ENCODE peak calls at places on chromosomes 6 and 20, in five cellular contexts. One of them, this sample, is unnamed.

GRCh38 chr20:17655286-17655651 is 26.8 kb downstream of the RRBP1 start:
- DNase-seq in CD4-positive, CD25-positive, alpha-beta regulatory T cell: no peak
- DNase-seq in iPS DF 6.9: no peak
- DNase-seq in brain microvascular endothelial cell: peak
- DNase-seq in CD4-positive, alpha-beta memory T cell: no peak
- DNase-seq in this sample: no peak

GRCh38 chr6:134174790-134175531 is 122.5 kb upstream of the SLC2A12 start:
- DNase-seq in iPS DF 6.9: no peak
- DNase-seq in CD4-positive, alpha-beta memory T cell: peak
- DNase-seq in CD4-positive, CD25-positive, alpha-beta regulatory T cell: peak
- DNase-seq in brain microvascular endothelial cell: peak
- DNase-seq in this sample: peak

GRCh38 chr6:141077355-141078333 is 1055.1 kb upstream of the GJE1 start:
- DNase-seq in CD4-positive, CD25-positive, alpha-beta regulatory T cell: no peak
- DNase-seq in brain microvascular endothelial cell: peak
- DNase-seq in CD4-positive, alpha-beta memory T cell: no peak
- DNase-seq in iPS DF 6.9: peak
- DNase-seq in this sample: no peak

GRCh38 chr6:44464527-44465310 is 77.2 kb downstream of the CDC5L start:
- DNase-seq in CD4-positive, alpha-beta memory T cell: no peak
- DNase-seq in CD4-positive, CD25-positive, alpha-beta regulatory T cell: no peak
- DNase-seq in brain microvascular endothelial cell: peak
- DNase-seq in iPS DF 6.9: no peak
- DNase-seq in this sample: no peak

GRCh38 chr20:8066662-8067061 is 47.1 kb upstream of the TMX4 start:
- DNase-seq in iPS DF 6.9: no peak
- DNase-seq in CD4-positive, CD25-positive, alpha-beta regulatory T cell: no peak
- DNase-seq in CD4-positive, alpha-beta memory T cell: no peak
- DNase-seq in brain microvascular endothelial cell: peak
- DNase-seq in this sample: no peak

GRCh38 chr6:151141685-151142084 is 98.1 kb upstream of the AKAP12 start:
- DNase-seq in iPS DF 6.9: no peak
- DNase-seq in brain microvascular endothelial cell: peak
- DNase-seq in CD4-positive, CD25-positive, alpha-beta regulatory T cell: no peak
- DNase-seq in CD4-positive, alpha-beta memory T cell: no peak
- DNase-seq in this sample: no peak

GRCh38 chr6:52454556-52454955 is 34.4 kb downstream of the EFHC1 start:
- DNase-seq in iPS DF 6.9: no peak
- DNase-seq in CD4-positive, CD25-positive, alpha-beta regulatory T cell: no peak
- DNase-seq in CD4-positive, alpha-beta memory T cell: no peak
- DNase-seq in brain microvascular endothelial cell: no peak
- DNase-seq in this sample: no peak

GRCh38 chr6:27472182-27472616 is 706 bp downstream of the ZNF184 start:
- DNase-seq in CD4-positive, alpha-beta memory T cell: peak
- DNase-seq in CD4-positive, CD25-positive, alpha-beta regulatory T cell: peak
- DNase-seq in brain microvascular endothelial cell: peak
- DNase-seq in iPS DF 6.9: no peak
- DNase-seq in this sample: peak

GRCh38 chr20:51542033-51542893 is at the start of gene NFATC2:
- DNase-seq in iPS DF 6.9: no peak
- DNase-seq in CD4-positive, CD25-positive, alpha-beta regulatory T cell: peak
- DNase-seq in brain microvascular endothelial cell: no peak
- DNase-seq in CD4-positive, alpha-beta memory T cell: peak
- DNase-seq in this sample: peak

GRCh38 chr20:2692036-2692885 is at the start of gene EBF4:
- DNase-seq in brain microvascular endothelial cell: no peak
- DNase-seq in CD4-positive, alpha-beta memory T cell: no peak
- DNase-seq in iPS DF 6.9: no peak
- DNase-seq in CD4-positive, CD25-positive, alpha-beta regulatory T cell: peak
- DNase-seq in this sample: no peak

GRCh38 chr6:53629862-53630532 is 35.6 kb downstream of the KLHL31 start:
- DNase-seq in brain microvascular endothelial cell: no peak
- DNase-seq in iPS DF 6.9: no peak
- DNase-seq in CD4-positive, CD25-positive, alpha-beta regulatory T cell: no peak
- DNase-seq in CD4-positive, alpha-beta memory T cell: no peak
- DNase-seq in this sample: no peak

GRCh38 chr6:111445786-111446395 is 37.1 kb downstream of the REV3L start:
- DNase-seq in brain microvascular endothelial cell: no peak
- DNase-seq in CD4-positive, alpha-beta memory T cell: no peak
- DNase-seq in iPS DF 6.9: no peak
- DNase-seq in CD4-positive, CD25-positive, alpha-beta regulatory T cell: no peak
- DNase-seq in this sample: no peak

GRCh38 chr6:139392834-139393233 is 18.4 kb upstream of the CITED2 start:
- DNase-seq in CD4-positive, alpha-beta memory T cell: no peak
- DNase-seq in CD4-positive, CD25-positive, alpha-beta regulatory T cell: no peak
- DNase-seq in brain microvascular endothelial cell: no peak
- DNase-seq in iPS DF 6.9: no peak
- DNase-seq in this sample: no peak

GRCh38 chr6:150685860-150686259 is 86.2 kb downstream of the PLEKHG1 start:
- DNase-seq in CD4-positive, alpha-beta memory T cell: no peak
- DNase-seq in brain microvascular endothelial cell: no peak
- DNase-seq in CD4-positive, CD25-positive, alpha-beta regulatory T cell: peak
- DNase-seq in iPS DF 6.9: peak
- DNase-seq in this sample: no peak

GRCh38 chr6:32796848-32797776 is 19.7 kb downstream of the HLA-DOB start:
- DNase-seq in CD4-positive, CD25-positive, alpha-beta regulatory T cell: peak
- DNase-seq in iPS DF 6.9: peak
- DNase-seq in CD4-positive, alpha-beta memory T cell: peak
- DNase-seq in brain microvascular endothelial cell: peak
- DNase-seq in this sample: peak

GRCh38 chr6:35754452-35755321 is 17.9 kb downstream of the ARMC12 start:
- DNase-seq in CD4-positive, alpha-beta memory T cell: no peak
- DNase-seq in iPS DF 6.9: no peak
- DNase-seq in CD4-positive, CD25-positive, alpha-beta regulatory T cell: no peak
- DNase-seq in brain microvascular endothelial cell: no peak
- DNase-seq in this sample: no peak

GRCh38 chr20:24106155-24106800 is 117.7 kb upstream of the GGTLC1 start:
- DNase-seq in CD4-positive, CD25-positive, alpha-beta regulatory T cell: no peak
- DNase-seq in brain microvascular endothelial cell: no peak
- DNase-seq in iPS DF 6.9: no peak
- DNase-seq in CD4-positive, alpha-beta memory T cell: no peak
- DNase-seq in this sample: no peak

GRCh38 chr20:46555370-46555956 is 5.0 kb upstream of the OCSTAMP start:
- DNase-seq in iPS DF 6.9: no peak
- DNase-seq in brain microvascular endothelial cell: no peak
- DNase-seq in CD4-positive, alpha-beta memory T cell: no peak
- DNase-seq in CD4-positive, CD25-positive, alpha-beta regulatory T cell: no peak
- DNase-seq in this sample: no peak
- H3K27ac ChIP-seq in iPS DF 6.9: no peak
- H3K27ac ChIP-seq in brain microvascular endothelial cell: no peak
- H3K27ac ChIP-seq in CD4-positive, alpha-beta memory T cell: no peak
- H3K27ac ChIP-seq in CD4-positive, CD25-positive, alpha-beta regulatory T cell: no peak
- H3K27ac ChIP-seq in this sample: no peak

GRCh38 chr20:4193053-4193452 is 177.7 kb upstream of the RNF24 start:
- DNase-seq in CD4-positive, alpha-beta memory T cell: no peak
- DNase-seq in CD4-positive, CD25-positive, alpha-beta regulatory T cell: no peak
- DNase-seq in brain microvascular endothelial cell: no peak
- DNase-seq in iPS DF 6.9: no peak
- DNase-seq in this sample: no peak

GRCh38 chr20:4190792-4191519 is 175.6 kb upstream of the RNF24 start:
- DNase-seq in brain microvascular endothelial cell: no peak
- DNase-seq in iPS DF 6.9: no peak
- DNase-seq in CD4-positive, CD25-positive, alpha-beta regulatory T cell: no peak
- DNase-seq in CD4-positive, alpha-beta memory T cell: no peak
- DNase-seq in this sample: no peak

GRCh38 chr20:4192378-4193048 is 177.2 kb upstream of the RNF24 start:
- DNase-seq in brain microvascular endothelial cell: peak
- DNase-seq in CD4-positive, alpha-beta memory T cell: no peak
- DNase-seq in iPS DF 6.9: no peak
- DNase-seq in CD4-positive, CD25-positive, alpha-beta regulatory T cell: no peak
- DNase-seq in this sample: no peak

GRCh38 chr20:4187147-4187546 is 171.8 kb upstream of the RNF24 start:
- DNase-seq in brain microvascular endothelial cell: no peak
- DNase-seq in CD4-positive, CD25-positive, alpha-beta regulatory T cell: no peak
- DNase-seq in CD4-positive, alpha-beta memory T cell: no peak
- DNase-seq in iPS DF 6.9: no peak
- DNase-seq in this sample: no peak

GRCh38 chr20:4189375-4189774 is 174.0 kb upstream of the RNF24 start:
- DNase-seq in iPS DF 6.9: no peak
- DNase-seq in CD4-positive, CD25-positive, alpha-beta regulatory T cell: no peak
- DNase-seq in CD4-positive, alpha-beta memory T cell: no peak
- DNase-seq in brain microvascular endothelial cell: no peak
- DNase-seq in this sample: no peak
- H3K27ac ChIP-seq in iPS DF 6.9: no peak
- H3K27ac ChIP-seq in CD4-positive, CD25-positive, alpha-beta regulatory T cell: no peak
- H3K27ac ChIP-seq in CD4-positive, alpha-beta memory T cell: no peak
- H3K27ac ChIP-seq in brain microvascular endothelial cell: no peak
- H3K27ac ChIP-seq in this sample: no peak

GRCh38 chr6:168147205-168147738 is 68.3 kb upstream of the FRMD1 start:
- DNase-seq in CD4-positive, alpha-beta memory T cell: no peak
- DNase-seq in CD4-positive, CD25-positive, alpha-beta regulatory T cell: no peak
- DNase-seq in iPS DF 6.9: no peak
- DNase-seq in brain microvascular endothelial cell: no peak
- DNase-seq in this sample: no peak
- H3K27ac ChIP-seq in CD4-positive, alpha-beta memory T cell: no peak
- H3K27ac ChIP-seq in CD4-positive, CD25-positive, alpha-beta regulatory T cell: no peak
- H3K27ac ChIP-seq in iPS DF 6.9: no peak
- H3K27ac ChIP-seq in brain microvascular endothelial cell: no peak
- H3K27ac ChIP-seq in this sample: no peak

GRCh38 chr6:149234051-149234962 is 83.2 kb upstream of the TAB2 start:
- DNase-seq in CD4-positive, alpha-beta memory T cell: peak
- DNase-seq in CD4-positive, CD25-positive, alpha-beta regulatory T cell: peak
- DNase-seq in brain microvascular endothelial cell: peak
- DNase-seq in iPS DF 6.9: no peak
- DNase-seq in this sample: no peak
- H3K27ac ChIP-seq in CD4-positive, alpha-beta memory T cell: peak
- H3K27ac ChIP-seq in CD4-positive, CD25-positive, alpha-beta regulatory T cell: peak
- H3K27ac ChIP-seq in brain microvascular endothelial cell: peak
- H3K27ac ChIP-seq in iPS DF 6.9: no peak
- H3K27ac ChIP-seq in this sample: no peak

GRCh38 chr6:90231308-90231707 is 65.3 kb downstream of the BACH2 start:
- DNase-seq in iPS DF 6.9: no peak
- DNase-seq in CD4-positive, CD25-positive, alpha-beta regulatory T cell: no peak
- DNase-seq in CD4-positive, alpha-beta memory T cell: no peak
- DNase-seq in brain microvascular endothelial cell: no peak
- DNase-seq in this sample: no peak

GRCh38 chr6:90230547-90231240 is 65.9 kb downstream of the BACH2 start:
- DNase-seq in CD4-positive, CD25-positive, alpha-beta regulatory T cell: no peak
- DNase-seq in CD4-positive, alpha-beta memory T cell: no peak
- DNase-seq in brain microvascular endothelial cell: no peak
- DNase-seq in iPS DF 6.9: no peak
- DNase-seq in this sample: no peak

GRCh38 chr6:90226257-90226656 is 70.4 kb downstream of the BACH2 start:
- DNase-seq in brain microvascular endothelial cell: peak
- DNase-seq in CD4-positive, alpha-beta memory T cell: no peak
- DNase-seq in iPS DF 6.9: no peak
- DNase-seq in CD4-positive, CD25-positive, alpha-beta regulatory T cell: no peak
- DNase-seq in this sample: no peak

GRCh38 chr6:90227693-90228092 is 69.0 kb downstream of the BACH2 start:
- DNase-seq in CD4-positive, CD25-positive, alpha-beta regulatory T cell: no peak
- DNase-seq in iPS DF 6.9: no peak
- DNase-seq in CD4-positive, alpha-beta memory T cell: no peak
- DNase-seq in brain microvascular endothelial cell: no peak
- DNase-seq in this sample: no peak

DNA sequence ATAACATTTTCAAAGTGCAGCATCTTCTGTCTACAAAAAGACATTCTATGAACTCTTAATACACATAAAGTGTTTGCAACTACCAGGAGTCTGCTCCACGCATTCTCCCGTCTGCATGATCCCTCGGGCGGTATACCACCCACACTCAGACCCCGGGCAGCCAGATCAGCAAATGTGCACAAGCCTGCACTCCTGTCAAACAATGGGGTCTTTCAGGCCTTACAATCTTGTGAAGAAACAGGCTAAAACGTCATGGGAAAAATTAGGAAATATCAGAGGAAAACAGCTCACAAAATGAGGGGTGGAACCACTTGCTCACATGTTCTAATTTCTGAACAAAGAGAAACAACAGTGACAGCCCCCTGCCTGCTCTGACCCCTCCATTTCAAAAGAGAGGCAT is 69.5 kb downstream of the BACH2 start:
- DNase-seq in CD4-positive, CD25-positive, alpha-beta regulatory T cell: no peak
- DNase-seq in iPS DF 6.9: no peak
- DNase-seq in brain microvascular endothelial cell: no peak
- DNase-seq in CD4-positive, alpha-beta memory T cell: no peak
- DNase-seq in this sample: no peak
- H3K27ac ChIP-seq in CD4-positive, CD25-positive, alpha-beta regulatory T cell: no peak
- H3K27ac ChIP-seq in iPS DF 6.9: no peak
- H3K27ac ChIP-seq in brain microvascular endothelial cell: no peak
- H3K27ac ChIP-seq in CD4-positive, alpha-beta memory T cell: no peak
- H3K27ac ChIP-seq in this sample: no peak

DNA sequence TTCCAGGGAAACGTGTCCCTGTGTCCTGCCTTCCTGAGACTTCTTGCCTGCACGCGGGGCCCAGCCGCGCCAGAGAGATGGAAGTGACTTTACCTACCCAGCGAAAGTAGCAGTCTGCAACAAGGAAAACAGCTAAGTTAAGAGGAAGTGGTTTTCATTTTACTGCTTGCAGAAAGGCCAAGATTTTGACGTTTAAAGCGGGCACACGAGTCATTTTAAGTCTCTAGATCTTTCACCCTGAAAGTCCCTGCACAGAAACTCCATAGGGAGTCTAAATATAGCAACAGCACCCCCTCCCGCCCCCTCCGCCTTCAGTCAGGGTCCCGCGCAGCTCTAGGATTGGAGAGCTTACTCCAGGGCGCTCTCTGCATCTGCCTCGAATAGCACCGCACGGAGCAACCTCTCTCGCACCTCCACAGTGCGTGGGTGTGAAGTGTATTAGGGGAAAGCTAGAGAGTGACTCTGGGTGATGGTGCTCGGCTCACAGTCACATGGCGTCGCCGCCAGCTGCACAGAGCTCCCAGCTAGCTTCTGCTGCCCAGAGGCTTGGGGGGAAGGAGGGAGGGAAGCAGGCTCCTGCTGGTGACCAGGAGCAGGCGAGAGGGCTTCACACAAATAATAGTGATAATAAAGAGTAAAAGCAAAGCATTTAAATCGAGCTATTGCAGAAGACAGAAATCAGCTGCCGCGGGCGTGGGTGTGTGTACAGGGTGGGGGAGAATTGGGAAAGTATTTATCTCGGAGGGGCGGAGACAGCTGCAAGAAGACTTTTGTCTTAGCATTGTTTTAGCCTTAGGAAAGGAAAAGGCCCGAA is 1.8 kb upstream of the KCNQ5 start:
- DNase-seq in CD4-positive, alpha-beta memory T cell: peak
- DNase-seq in iPS DF 6.9: no peak
- DNase-seq in brain microvascular endothelial cell: peak
- DNase-seq in CD4-positive, CD25-positive, alpha-beta regulatory T cell: peak
- DNase-seq in this sample: peak
- H3K27ac ChIP-seq in CD4-positive, alpha-beta memory T cell: no peak
- H3K27ac ChIP-seq in iPS DF 6.9: no peak
- H3K27ac ChIP-seq in brain microvascular endothelial cell: no peak
- H3K27ac ChIP-seq in CD4-positive, CD25-positive, alpha-beta regulatory T cell: no peak
- H3K27ac ChIP-seq in this sample: no peak

GRCh38 chr6:49866485-49866943 is at the start of gene CRISP1:
- DNase-seq in iPS DF 6.9: no peak
- DNase-seq in CD4-positive, CD25-positive, alpha-beta regulatory T cell: no peak
- DNase-seq in brain microvascular endothelial cell: no peak
- DNase-seq in CD4-positive, alpha-beta memory T cell: no peak
- DNase-seq in this sample: no peak
- H3K27ac ChIP-seq in iPS DF 6.9: no peak
- H3K27ac ChIP-seq in CD4-positive, CD25-positive, alpha-beta regulatory T cell: no peak
- H3K27ac ChIP-seq in brain microvascular endothelial cell: no peak
- H3K27ac ChIP-seq in CD4-positive, alpha-beta memory T cell: no peak
- H3K27ac ChIP-seq in this sample: no peak